ENCODE peak calls at places on chromosomes 4 and X, in ten cellular contexts. Y is H1, L is ovary, J is breast epithelium, C is A549, B is transverse colon, D is Peyer's patch, T is endothelial cell of umbilical vein, M is heart left ventricle, Z is IMR-90. K is an unnamed sample.
A peak's percentile ranks its signal among the peaks of the same experiment; 100 is the strongest.

GRCh38 chrX:121307441-121307840 is 260.0 kb downstream of the GLUD2 start:
- DNase-seq in Y (no peak), L (no peak), J (no peak), C (no peak), B (no peak), D (no peak), T (no peak), M (no peak), Z (no peak), K (no peak)

GRCh38 chr4:41269682-41270081 is 13.0 kb downstream of the UCHL1 start:
- DNase-seq in Y (no peak), L (no peak), J (no peak), C (no peak), B (no peak), D (no peak), T (no peak), M (no peak), Z (no peak), K (no peak)

GRCh38 chrX:155767101-155767878 is 113.9 kb upstream of the VAMP7 start:
- DNase-seq in Y (peak; percentile 47), L (peak; percentile 44), J (no peak), C (peak; percentile 18), B (peak; percentile 60), D (peak; percentile 68), T (peak; percentile 74), M (peak; percentile 50), Z (peak; percentile 74), K (peak; percentile 57)

GRCh38 chr4:127400736-127401346 is 231.9 kb upstream of the INTU start:
- DNase-seq in Y (peak; percentile 68), L (peak; percentile 44), J (no peak), C (peak; percentile 1), B (peak; percentile 36), D (no peak), T (peak; percentile 68), M (peak; percentile 26), Z (peak; percentile 83), K (peak; percentile 23)

GRCh38 chrX:45622538-45622937 is 421.9 kb upstream of the DIPK2B start:
- DNase-seq in Y (no peak), L (no peak), J (no peak), C (no peak), B (no peak), D (no peak), T (peak; percentile 2), M (no peak), Z (peak; percentile 65), K (no peak)

GRCh38 chr4:6972911-6973310 is 63.3 kb downstream of the TBC1D14 start:
- DNase-seq in Y (no peak), L (no peak), J (no peak), C (no peak), B (no peak), D (no peak), T (no peak), M (no peak), Z (peak; percentile 47), K (peak; percentile 68)

GRCh38 chr4:127870688-127871087 is 10.0 kb upstream of the PLK4 start:
- DNase-seq in Y (no peak), L (no peak), J (no peak), C (no peak), B (no peak), D (no peak), T (peak; percentile 85), M (no peak), Z (peak; percentile 89), K (no peak)

GRCh38 chrX:38332505-38332904 is 5.2 kb upstream of the RPGR start:
- DNase-seq in Y (no peak), L (no peak), J (no peak), C (no peak), B (no peak), D (no peak), T (no peak), M (no peak), Z (no peak), K (no peak)

GRCh38 chr4:188534917-188535316 is 395.7 kb downstream of the TRIML1 start:
- DNase-seq in Y (no peak), L (no peak), J (no peak), C (no peak), B (no peak), D (no peak), T (no peak), M (no peak), Z (no peak), K (no peak)

GRCh38 chr4:106314960-106315359 is 1.0 kb downstream of the TBCK start:
- DNase-seq in Y (no peak), L (no peak), J (no peak), C (no peak), B (no peak), D (no peak), T (no peak), M (no peak), Z (no peak), K (no peak)

GRCh38 chrX:118682258-118683014 is 45.0 kb upstream of the IL13RA1 start:
- DNase-seq in Y (no peak), L (no peak), J (no peak), C (no peak), B (no peak), D (no peak), T (peak; percentile 57), M (no peak), Z (no peak), K (no peak)

GRCh38 chrX:153689654-153690465 is 2.1 kb downstream of the SLC6A8 start:
- DNase-seq in Y (no peak), L (no peak), J (no peak), C (no peak), B (no peak), D (no peak), T (no peak), M (no peak), Z (peak; percentile 23), K (peak; percentile 46)

DNA sequence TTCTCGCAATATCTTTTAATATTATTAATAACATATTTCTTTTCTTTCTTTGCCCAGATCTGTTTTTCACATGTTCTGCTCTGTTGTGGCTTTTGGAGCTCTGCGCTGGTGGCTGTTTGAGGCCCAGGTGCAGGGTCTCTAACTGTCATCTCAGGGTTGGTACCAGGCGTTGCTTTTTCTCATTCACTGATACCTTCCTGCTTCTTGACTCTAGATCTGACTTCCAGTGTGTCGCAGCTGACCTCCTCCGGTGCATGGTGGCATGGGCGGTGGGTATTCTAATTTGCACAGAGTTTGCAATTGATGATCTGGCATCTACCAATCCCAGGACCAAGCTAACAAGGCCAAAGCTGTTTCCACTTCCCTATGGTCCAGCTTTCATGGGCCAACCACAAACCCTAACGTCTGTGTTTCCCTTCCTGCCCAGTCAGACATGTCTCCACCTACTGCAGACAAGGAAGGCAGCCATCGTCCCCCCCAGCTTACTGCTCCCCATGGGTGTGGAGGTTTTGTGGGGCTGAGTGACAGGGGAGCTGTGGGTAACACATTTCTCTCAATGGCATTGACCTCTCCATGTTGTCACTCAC is 25.2 kb downstream of the LETM1 start:
- DNase-seq in Y (no peak), L (no peak), J (no peak), C (no peak), B (no peak), D (no peak), T (no peak), M (no peak), Z (no peak), K (no peak)
- H3K4me1 ChIP-seq in Y (no peaks in the 10 kb centered on the region), L (no peaks in the 10 kb centered on the region), J (no peaks in the 10 kb centered on the region), C (no peaks in the 10 kb centered on the region), B (no peaks in the 10 kb centered on the region), D (no peaks in the 10 kb centered on the region), T (no peaks in the 10 kb centered on the region), M (no peaks in the 10 kb centered on the region), Z (peaks cover 3% of the 10 kb centered on the region), K (no peaks in the 10 kb centered on the region)

GRCh38 chr4:10181745-10182445 is 65.3 kb upstream of the WDR1 start:
- DNase-seq in Y (no peak), L (no peak), J (no peak), C (no peak), B (no peak), D (no peak), T (no peak), M (no peak), Z (no peak), K (no peak)
- TF ChIP-seq POLR2A in Y (no peak), L (no peak), J (no peak), C (no peak), B (no peak), D (no peak), T (no peak), M (no peak), Z (no peak), K (no peak)

DNA sequence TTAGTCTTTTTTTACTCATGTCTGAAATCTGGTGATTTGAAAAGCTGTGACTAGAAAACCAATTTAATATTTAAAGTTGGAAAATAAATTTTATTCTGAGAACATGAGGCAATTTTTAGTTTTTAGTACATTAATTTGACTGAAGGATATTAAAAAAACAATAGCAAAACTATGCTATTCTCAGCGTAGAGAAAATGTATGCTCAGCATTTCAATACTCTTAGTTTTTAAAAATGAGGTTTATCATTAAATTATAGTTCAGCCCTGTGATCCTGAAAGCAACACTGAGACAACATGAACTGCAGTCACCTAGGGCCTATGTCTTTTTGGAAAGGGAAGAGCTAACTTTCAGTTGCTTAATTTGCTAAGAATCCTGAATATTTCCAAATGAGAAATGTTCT is 9.5 kb downstream of the GALNT7 start:
- DNase-seq in Y (no peak), L (no peak), J (no peak), C (no peak), B (no peak), D (no peak), T (no peak), M (no peak), Z (no peak), K (no peak)
- H3K4me1 ChIP-seq in Y (peaks cover 4% of the 10 kb centered on the region), L (peaks cover 2% of the 10 kb centered on the region), J (no peaks in the 10 kb centered on the region), C (peaks cover 89% of the 10 kb centered on the region), B (no peaks in the 10 kb centered on the region), D (no peaks in the 10 kb centered on the region), T (peaks cover 34% of the 10 kb centered on the region), M (peaks cover 8% of the 10 kb centered on the region), Z (peaks cover 2% of the 10 kb centered on the region), K (no peaks in the 10 kb centered on the region)

GRCh38 chr4:39977489-39978377 is at the start of gene PDS5A:
- DNase-seq in Y (peak; percentile 90), L (peak; percentile 91), J (peak; percentile 85), C (peak; percentile 76), B (peak; percentile 91), D (peak; percentile 94), T (peak; percentile 88), M (peak; percentile 91), Z (peak; percentile 84), K (peak; percentile 86)
- TF ChIP-seq POLR2A in Y (peak; percentile 77), L (peak; percentile 38), J (no peak), C (peak; percentile 58), B (peak; percentile 12), D (no peak), T (peak; percentile 78), M (no peak), Z (peak; percentile 62), K (peak; percentile 92)

DNA sequence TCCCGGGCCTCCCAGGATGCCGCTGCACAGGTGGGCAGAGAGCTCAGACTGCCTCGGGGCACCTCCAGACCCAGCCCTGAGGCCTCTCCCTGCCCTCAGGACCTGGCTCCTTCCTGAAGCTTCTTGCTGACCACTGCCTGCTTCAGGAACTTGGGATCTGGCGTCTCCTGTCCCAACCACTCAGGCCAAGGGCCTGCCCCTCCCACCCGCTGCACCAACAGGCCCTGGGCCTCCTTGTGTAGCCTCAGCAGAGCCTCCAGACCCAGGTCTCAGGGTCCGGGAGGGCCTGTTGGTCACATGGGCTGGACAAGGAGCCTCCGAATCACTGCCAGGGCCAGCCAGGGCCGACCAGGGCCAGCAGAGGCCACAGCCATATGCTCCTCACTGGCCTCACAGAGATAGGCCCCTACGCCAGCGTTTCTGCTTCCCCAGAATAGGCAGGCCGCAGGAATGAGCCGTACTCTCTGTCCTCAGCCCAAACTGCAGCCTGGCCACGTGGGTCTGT is 2.8 kb downstream of the MXD4 start:
- DNase-seq in Y (no peak), L (peak; percentile 30), J (peak; percentile 44), C (no peak), B (peak; percentile 5), D (peak; percentile 46), T (no peak), M (peak; percentile 16), Z (no peak), K (peak; percentile 10)
- H3K4me1 ChIP-seq in Y (peaks cover 2% of the 10 kb centered on the region), L (peaks cover 24% of the 10 kb centered on the region), J (peaks cover 32% of the 10 kb centered on the region), C (peaks cover 6% of the 10 kb centered on the region), B (peaks cover 34% of the 10 kb centered on the region), D (peaks cover 13% of the 10 kb centered on the region), T (peaks cover 26% of the 10 kb centered on the region), M (peaks cover 82% of the 10 kb centered on the region), Z (peaks cover 6% of the 10 kb centered on the region), K (peaks cover 83% of the 10 kb centered on the region)

K was measured in gastrocnemius medialis.